ENCODE peak calls at places on chromosomes 11 and 22, in ten cellular contexts. One of them, this sample, is unnamed.

GRCh38 chr11:125950696-125951645 is 5.1 kb downstream of the VSIG10L2 start:
- DNase-seq in fibroblast of pulmonary artery: peak
- DNase-seq in C1 segment of cervical spinal cord: no peak
- DNase-seq in NCI-H1048: no peak
- DNase-seq in GM04503: no peak
- DNase-seq in fibroblast of mammary gland: peak
- DNase-seq in T-helper 2 cell: no peak
- DNase-seq in activated CD8-positive, alpha-beta T cell treated with anti-CD3 and anti-CD28 coated beads, Interleukin-2, amount 10 ng/mL, durations not matched to agents 7 days and 5 days: no peak
- DNase-seq in choroid plexus epithelial cell: peak
- DNase-seq in left cardiac atrium: peak
- DNase-seq in this sample: no peak

GRCh38 chr22:27718186-27719032 is 83.1 kb downstream of the MN1 start:
- DNase-seq in fibroblast of pulmonary artery: peak
- DNase-seq in C1 segment of cervical spinal cord: no peak
- DNase-seq in NCI-H1048: no peak
- DNase-seq in GM04503: peak
- DNase-seq in fibroblast of mammary gland: peak
- DNase-seq in T-helper 2 cell: no peak
- DNase-seq in activated CD8-positive, alpha-beta T cell treated with anti-CD3 and anti-CD28 coated beads, Interleukin-2, amount 10 ng/mL, durations not matched to agents 7 days and 5 days: no peak
- DNase-seq in choroid plexus epithelial cell: peak
- DNase-seq in left cardiac atrium: peak
- DNase-seq in this sample: peak

GRCh38 chr11:47675851-47676250 is 33.5 kb upstream of the MTCH2 start:
- DNase-seq in fibroblast of pulmonary artery: no peak
- DNase-seq in C1 segment of cervical spinal cord: no peak
- DNase-seq in NCI-H1048: no peak
- DNase-seq in GM04503: no peak
- DNase-seq in fibroblast of mammary gland: no peak
- DNase-seq in T-helper 2 cell: no peak
- DNase-seq in activated CD8-positive, alpha-beta T cell treated with anti-CD3 and anti-CD28 coated beads, Interleukin-2, amount 10 ng/mL, durations not matched to agents 7 days and 5 days: no peak
- DNase-seq in choroid plexus epithelial cell: no peak
- DNase-seq in left cardiac atrium: no peak
- DNase-seq in this sample: no peak

GRCh38 chr11:115170133-115170815 is 333.9 kb downstream of the CADM1 start:
- DNase-seq in fibroblast of pulmonary artery: peak
- DNase-seq in C1 segment of cervical spinal cord: no peak
- DNase-seq in NCI-H1048: no peak
- DNase-seq in GM04503: no peak
- DNase-seq in fibroblast of mammary gland: peak
- DNase-seq in T-helper 2 cell: no peak
- DNase-seq in activated CD8-positive, alpha-beta T cell treated with anti-CD3 and anti-CD28 coated beads, Interleukin-2, amount 10 ng/mL, durations not matched to agents 7 days and 5 days: peak
- DNase-seq in choroid plexus epithelial cell: peak
- DNase-seq in left cardiac atrium: no peak
- DNase-seq in this sample: peak

GRCh38 chr22:42170946-42171345 is 40.3 kb upstream of the CYP2D6 start:
- DNase-seq in fibroblast of pulmonary artery: no peak
- DNase-seq in C1 segment of cervical spinal cord: no peak
- DNase-seq in NCI-H1048: no peak
- DNase-seq in GM04503: no peak
- DNase-seq in fibroblast of mammary gland: no peak
- DNase-seq in T-helper 2 cell: no peak
- DNase-seq in activated CD8-positive, alpha-beta T cell treated with anti-CD3 and anti-CD28 coated beads, Interleukin-2, amount 10 ng/mL, durations not matched to agents 7 days and 5 days: no peak
- DNase-seq in choroid plexus epithelial cell: no peak
- DNase-seq in left cardiac atrium: no peak
- DNase-seq in this sample: no peak

GRCh38 chr22:36332623-36333331 is 55.0 kb downstream of the MYH9 start:
- DNase-seq in fibroblast of pulmonary artery: peak
- DNase-seq in C1 segment of cervical spinal cord: peak
- DNase-seq in NCI-H1048: no peak
- DNase-seq in GM04503: no peak
- DNase-seq in fibroblast of mammary gland: peak
- DNase-seq in T-helper 2 cell: peak
- DNase-seq in activated CD8-positive, alpha-beta T cell treated with anti-CD3 and anti-CD28 coated beads, Interleukin-2, amount 10 ng/mL, durations not matched to agents 7 days and 5 days: peak
- DNase-seq in choroid plexus epithelial cell: peak
- DNase-seq in left cardiac atrium: no peak
- DNase-seq in this sample: no peak

GRCh38 chr11:62575156-62575555 is 1.5 kb upstream of the EEF1G start:
- DNase-seq in fibroblast of pulmonary artery: no peak
- DNase-seq in C1 segment of cervical spinal cord: no peak
- DNase-seq in NCI-H1048: no peak
- DNase-seq in GM04503: no peak
- DNase-seq in fibroblast of mammary gland: no peak
- DNase-seq in T-helper 2 cell: no peak
- DNase-seq in activated CD8-positive, alpha-beta T cell treated with anti-CD3 and anti-CD28 coated beads, Interleukin-2, amount 10 ng/mL, durations not matched to agents 7 days and 5 days: no peak
- DNase-seq in choroid plexus epithelial cell: no peak
- DNase-seq in left cardiac atrium: peak
- DNase-seq in this sample: no peak

GRCh38 chr11:1224109-1224485 is 1.2 kb downstream of the MUC5B start:
- DNase-seq in fibroblast of pulmonary artery: no peak
- DNase-seq in C1 segment of cervical spinal cord: no peak
- DNase-seq in NCI-H1048: no peak
- DNase-seq in GM04503: no peak
- DNase-seq in fibroblast of mammary gland: no peak
- DNase-seq in T-helper 2 cell: no peak
- DNase-seq in activated CD8-positive, alpha-beta T cell treated with anti-CD3 and anti-CD28 coated beads, Interleukin-2, amount 10 ng/mL, durations not matched to agents 7 days and 5 days: no peak
- DNase-seq in choroid plexus epithelial cell: no peak
- DNase-seq in left cardiac atrium: peak
- DNase-seq in this sample: no peak

GRCh38 chr11:5983443-5983842 is 3.3 kb downstream of the OR52L1 start:
- DNase-seq in fibroblast of pulmonary artery: no peak
- DNase-seq in C1 segment of cervical spinal cord: no peak
- DNase-seq in NCI-H1048: no peak
- DNase-seq in GM04503: no peak
- DNase-seq in fibroblast of mammary gland: no peak
- DNase-seq in T-helper 2 cell: no peak
- DNase-seq in activated CD8-positive, alpha-beta T cell treated with anti-CD3 and anti-CD28 coated beads, Interleukin-2, amount 10 ng/mL, durations not matched to agents 7 days and 5 days: no peak
- DNase-seq in choroid plexus epithelial cell: no peak
- DNase-seq in left cardiac atrium: no peak
- DNase-seq in this sample: peak

GRCh38 chr11:64245797-64246623 is 733 bp downstream of the PPP1R14B start:
- DNase-seq in fibroblast of pulmonary artery: peak
- DNase-seq in C1 segment of cervical spinal cord: peak
- DNase-seq in NCI-H1048: no peak
- DNase-seq in GM04503: peak
- DNase-seq in fibroblast of mammary gland: peak
- DNase-seq in T-helper 2 cell: peak
- DNase-seq in activated CD8-positive, alpha-beta T cell treated with anti-CD3 and anti-CD28 coated beads, Interleukin-2, amount 10 ng/mL, durations not matched to agents 7 days and 5 days: peak
- DNase-seq in choroid plexus epithelial cell: peak
- DNase-seq in left cardiac atrium: peak
- DNase-seq in this sample: peak

GRCh38 chr11:61697093-61697492 is 16.9 kb downstream of the DAGLA start:
- DNase-seq in fibroblast of pulmonary artery: no peak
- DNase-seq in C1 segment of cervical spinal cord: no peak
- DNase-seq in NCI-H1048: no peak
- DNase-seq in GM04503: no peak
- DNase-seq in fibroblast of mammary gland: no peak
- DNase-seq in T-helper 2 cell: no peak
- DNase-seq in activated CD8-positive, alpha-beta T cell treated with anti-CD3 and anti-CD28 coated beads, Interleukin-2, amount 10 ng/mL, durations not matched to agents 7 days and 5 days: no peak
- DNase-seq in choroid plexus epithelial cell: no peak
- DNase-seq in left cardiac atrium: no peak
- DNase-seq in this sample: no peak